ENCODE peak calls at places on chromosomes 3 and 15, in five cellular contexts. F is SK-N-SH; E is effector memory CD4-positive, alpha-beta T cell; P is fibroblast of lung; B is CD4-positive, CD25-positive, alpha-beta regulatory T cell. Y is an unnamed sample.

GRCh38 chr3:16837602-16838001 is 47.2 kb upstream of the PLCL2 start:
- DNase-seq in F (no peak), E (no peak), P (no peak), B (no peak), Y (no peak)

GRCh38 chr3:138472141-138472825 is 37.9 kb downstream of the ESYT3 start:
- DNase-seq in F (no peak), E (no peak), P (no peak), B (no peak), Y (no peak)

GRCh38 chr3:124886168-124887051 is 755 bp downstream of the ITGB5 start:
- DNase-seq in F (peak), E (no peak), P (peak), B (no peak), Y (peak)

GRCh38 chr3:59451041-59451763 is 401.4 kb upstream of the CFAP20DC start:
- DNase-seq in F (no peak), E (peak), P (peak), B (peak), Y (peak)

GRCh38 chr3:159872374-159873109 is 116.1 kb upstream of the IL12A start:
- DNase-seq in F (no peak), E (no peak), P (peak), B (no peak), Y (no peak)

GRCh38 chr3:128322030-128323022 is 144.4 kb downstream of the DNAJB8 start:
- DNase-seq in F (no peak), E (peak), P (peak), B (peak), Y (peak)

GRCh38 chr3:42529463-42529862 is 27.0 kb downstream of the VIPR1 start:
- DNase-seq in F (no peak), E (no peak), P (no peak), B (no peak), Y (no peak)

GRCh38 chr3:82353281-82354171 is 592.1 kb upstream of the GBE1 start:
- DNase-seq in F (no peak), E (no peak), P (no peak), B (no peak), Y (peak)

GRCh38 chr3:61574854-61575253 is 13.5 kb downstream of the PTPRG start:
- DNase-seq in F (no peak), E (no peak), P (peak), B (no peak), Y (no peak)

GRCh38 chr3:110971010-110971585 is 100.5 kb upstream of the NECTIN3 start:
- DNase-seq in F (no peak), E (no peak), P (no peak), B (no peak), Y (no peak)

GRCh38 chr15:85318048-85318731 is 62.2 kb upstream of the AKAP13 start:
- DNase-seq in F (no peak), E (no peak), P (peak), B (no peak), Y (peak)

GRCh38 chr3:44234674-44235268 is 6.9 kb upstream of the TOPAZ1 start:
- DNase-seq in F (no peak), E (no peak), P (no peak), B (no peak), Y (no peak)

GRCh38 chr3:8864570-8865350 is 95.3 kb upstream of the OXTR start:
- DNase-seq in F (no peak), E (no peak), P (no peak), B (no peak), Y (peak)

GRCh38 chr3:88433572-88433971 is 283.8 kb downstream of the C3orf38 start:
- DNase-seq in F (no peak), E (no peak), P (no peak), B (no peak), Y (peak)

GRCh38 chr3:188974856-188975611 is 196.7 kb upstream of the TPRG1 start:
- DNase-seq in F (no peak), E (no peak), P (peak), B (no peak), Y (peak)

GRCh38 chr15:65423977-65424679 is 1.4 kb upstream of the IGDCC4 start:
- DNase-seq in F (no peak), E (no peak), P (peak), B (no peak), Y (no peak)

GRCh38 chr3:172102123-172102882 is 62.9 kb downstream of the FNDC3B start:
- DNase-seq in F (no peak), E (peak), P (no peak), B (peak), Y (peak)

GRCh38 chr3:47086071-47086470 is 77.8 kb downstream of the SETD2 start:
- DNase-seq in F (no peak), E (no peak), P (no peak), B (no peak), Y (no peak)

GRCh38 chr15:73926191-73927002 is at the start of gene LOXL1:
- DNase-seq in F (no peak), E (no peak), P (peak), B (no peak), Y (no peak)

GRCh38 chr3:107241217-107241616 is 136.0 kb upstream of the CCDC54 start:
- DNase-seq in F (peak), E (no peak), P (peak), B (no peak), Y (peak)

GRCh38 chr15:38202356-38202755 is 50.3 kb upstream of the SPRED1 start:
- DNase-seq in F (no peak), E (no peak), P (no peak), B (no peak), Y (no peak)

GRCh38 chr3:88005066-88005465 is 53.7 kb downstream of the CGGBP1 start:
- DNase-seq in F (no peak), E (no peak), P (peak), B (no peak), Y (peak)

GRCh38 chr3:174862101-174862500 is 3.0 kb downstream of the NAALADL2 start:
- DNase-seq in F (no peak), E (no peak), P (no peak), B (no peak), Y (peak)

GRCh38 chr15:66755298-66756068 is 53.4 kb downstream of the SMAD6 start:
- DNase-seq in F (no peak), E (no peak), P (no peak), B (no peak), Y (no peak)

GRCh38 chr3:138935864-138936762 is 10.8 kb downstream of the FOXL2 start:
- DNase-seq in F (peak), E (peak), P (peak), B (peak), Y (peak)

GRCh38 chr3:139222100-139222657 is 121.6 kb upstream of the MRPS22 start:
- DNase-seq in F (no peak), E (no peak), P (no peak), B (no peak), Y (no peak)

GRCh38 chr3:81985996-81986723 is 224.7 kb upstream of the GBE1 start:
- DNase-seq in F (no peak), E (no peak), P (no peak), B (no peak), Y (no peak)

GRCh38 chr3:4656059-4656458 is 162.9 kb downstream of the ITPR1 start:
- DNase-seq in F (peak), E (no peak), P (peak), B (no peak), Y (peak)

GRCh38 chr15:63191895-63192603 is 2.6 kb downstream of the RAB8B start:
- DNase-seq in F (no peak), E (peak), P (no peak), B (peak), Y (peak)

GRCh38 chr15:95086543-95087252 is 855.3 kb downstream of the MCTP2 start:
- DNase-seq in F (no peak), E (no peak), P (peak), B (no peak), Y (no peak)

GRCh38 chr3:9732080-9732752 is 681 bp downstream of the BRPF1 start:
- DNase-seq in F (no peak), E (peak), P (no peak), B (peak), Y (peak)

GRCh38 chr3:27138562-27138961 is 230.6 kb downstream of the NEK10 start:
- DNase-seq in F (no peak), E (no peak), P (no peak), B (no peak), Y (no peak)

GRCh38 chr3:49415931-49416601 is 3.8 kb downstream of the TCTA start:
- DNase-seq in F (no peak), E (peak), P (no peak), B (peak), Y (peak)

GRCh38 chr15:60093273-60094067 is 89.4 kb downstream of the FOXB1 start:
- DNase-seq in F (no peak), E (no peak), P (peak), B (no peak), Y (no peak)

GRCh38 chr15:33810083-33810595 is 158.2 kb upstream of the CHRM5 start:
- DNase-seq in F (no peak), E (no peak), P (no peak), B (no peak), Y (no peak)

GRCh38 chr3:42999212-42999611 is 20.1 kb downstream of the GASK1A start:
- DNase-seq in F (no peak), E (no peak), P (no peak), B (no peak), Y (no peak)

GRCh38 chr15:87394676-87395075 is 861.9 kb downstream of the NTRK3 start:
- DNase-seq in F (no peak), E (no peak), P (no peak), B (no peak), Y (no peak)

GRCh38 chr15:50813865-50814264 is 48.4 kb upstream of the SPPL2A start:
- DNase-seq in F (no peak), E (no peak), P (no peak), B (no peak), Y (no peak)

GRCh38 chr15:81304226-81304625 is 19.7 kb downstream of the STARD5 start:
- DNase-seq in F (no peak), E (no peak), P (peak), B (no peak), Y (peak)

GRCh38 chr15:81303241-81304225 is 20.4 kb downstream of the STARD5 start:
- DNase-seq in F (no peak), E (no peak), P (peak), B (no peak), Y (no peak)

GRCh38 chr15:81301385-81301784 is 22.6 kb downstream of the STARD5 start:
- DNase-seq in F (no peak), E (no peak), P (no peak), B (no peak), Y (peak)

GRCh38 chr15:81301815-81302399 is 22.0 kb downstream of the STARD5 start:
- DNase-seq in F (no peak), E (no peak), P (no peak), B (no peak), Y (peak)

GRCh38 chr15:81302605-81303204 is 21.2 kb downstream of the STARD5 start:
- DNase-seq in F (no peak), E (no peak), P (no peak), B (no peak), Y (peak)
- H3K4me3 ChIP-seq in F (no peak), E (peak), P (no peak), B (peak), Y (peak)

GRCh38 chr15:90552162-90552928 is 22.6 kb downstream of the CRTC3 start:
- DNase-seq in F (no peak), E (no peak), P (peak), B (no peak), Y (no peak)
- H3K4me3 ChIP-seq in F (peak), E (no peak), P (no peak), B (no peak), Y (no peak)

GRCh38 chr3:127214990-127215389 is 22.1 kb downstream of the PRR23E start:
- DNase-seq in F (no peak), E (no peak), P (no peak), B (no peak), Y (no peak)
- H3K4me3 ChIP-seq in F (no peak), E (no peak), P (no peak), B (no peak), Y (peak)

GRCh38 chr15:76309561-76310330 is 1.5 kb downstream of the ETFA start:
- DNase-seq in F (no peak), E (no peak), P (peak), B (no peak), Y (no peak)

GRCh38 chr15:76313731-76314130 is 2.5 kb upstream of the ETFA start:
- DNase-seq in F (no peak), E (no peak), P (no peak), B (no peak), Y (no peak)

GRCh38 chr15:76312540-76313174 is 1.4 kb upstream of the ETFA start:
- DNase-seq in F (no peak), E (no peak), P (no peak), B (no peak), Y (no peak)

GRCh38 chr15:76310470-76311070 is 699 bp downstream of the ETFA start:
- DNase-seq in F (no peak), E (no peak), P (peak), B (no peak), Y (peak)

DNA sequence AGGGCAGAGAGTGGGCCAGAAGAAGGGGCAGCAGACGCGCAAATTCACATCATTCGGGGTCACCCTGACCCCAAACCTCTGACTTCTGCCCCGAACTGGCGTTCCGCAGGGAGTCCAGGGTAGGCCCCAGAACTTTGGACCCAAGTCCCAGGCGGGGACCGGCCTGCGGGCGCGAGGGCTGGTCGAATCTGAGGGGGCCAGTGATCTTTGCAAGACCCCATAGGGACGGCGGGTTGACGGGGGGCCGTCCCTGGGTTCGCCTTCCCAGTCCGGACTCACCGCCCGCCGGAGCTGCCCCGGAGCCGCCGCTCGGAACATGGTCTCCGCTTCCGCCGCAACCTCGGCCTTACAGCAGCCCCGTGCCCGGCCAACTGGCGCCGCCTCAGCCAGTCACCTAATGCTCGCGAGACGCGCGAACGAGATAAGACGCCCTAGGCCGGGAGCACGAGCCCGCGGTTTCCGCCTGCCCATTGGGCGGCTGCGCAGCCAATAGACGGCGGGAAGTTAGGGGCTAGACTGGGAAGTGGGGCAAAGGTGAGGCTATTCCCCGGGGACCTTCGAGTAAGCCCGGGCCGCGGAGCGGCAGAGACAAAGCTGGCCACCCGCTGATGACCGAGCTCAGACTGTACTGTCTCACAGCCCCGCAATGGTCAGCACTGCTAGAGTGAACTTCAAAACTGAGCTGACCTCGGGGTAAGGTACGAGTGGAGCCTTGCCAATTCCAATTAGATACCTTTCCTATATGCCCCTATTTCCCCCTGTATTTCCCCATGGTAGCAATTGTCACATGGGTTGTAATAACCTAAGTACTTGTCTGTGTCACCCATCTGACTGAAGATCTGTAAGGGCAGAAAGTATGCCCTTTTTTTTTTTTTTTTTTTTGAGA is at the start of gene ETFA:
- DNase-seq in F (peak), E (peak), P (peak), B (peak), Y (peak)
- H3K4me3 ChIP-seq in F (peak), E (peak), P (peak), B (peak), Y (peak)

DNA sequence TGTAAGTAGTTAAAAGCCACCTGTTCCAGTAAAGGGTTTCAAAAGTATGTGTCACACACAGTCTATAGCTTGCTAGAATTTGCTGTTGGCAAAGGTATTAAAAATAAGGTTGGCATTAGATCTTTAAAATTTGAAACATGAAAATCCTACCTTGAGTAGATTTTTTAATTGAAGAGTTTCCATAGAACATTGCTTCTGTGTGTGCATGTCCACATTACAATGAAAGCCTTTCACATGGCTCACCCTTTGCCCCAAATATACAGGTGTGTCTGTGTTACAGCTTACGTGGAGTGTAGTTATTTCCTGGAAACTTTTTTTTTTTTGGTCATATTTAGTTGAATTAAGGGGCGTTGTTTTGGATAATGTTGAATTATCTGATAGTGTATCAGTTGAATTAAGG is 2.2 kb downstream of the ABHD17C start:
- DNase-seq in F (no peak), E (no peak), P (no peak), B (no peak), Y (no peak)
- H3K4me3 ChIP-seq in F (peak), E (no peak), P (peak), B (no peak), Y (no peak)

GRCh38 chr3:165754219-165755007 is 82.8 kb downstream of the BCHE start:
- DNase-seq in F (no peak), E (no peak), P (peak), B (no peak), Y (no peak)
- H3K4me3 ChIP-seq in F (no peak), E (no peak), P (no peak), B (no peak), Y (no peak)

DNA sequence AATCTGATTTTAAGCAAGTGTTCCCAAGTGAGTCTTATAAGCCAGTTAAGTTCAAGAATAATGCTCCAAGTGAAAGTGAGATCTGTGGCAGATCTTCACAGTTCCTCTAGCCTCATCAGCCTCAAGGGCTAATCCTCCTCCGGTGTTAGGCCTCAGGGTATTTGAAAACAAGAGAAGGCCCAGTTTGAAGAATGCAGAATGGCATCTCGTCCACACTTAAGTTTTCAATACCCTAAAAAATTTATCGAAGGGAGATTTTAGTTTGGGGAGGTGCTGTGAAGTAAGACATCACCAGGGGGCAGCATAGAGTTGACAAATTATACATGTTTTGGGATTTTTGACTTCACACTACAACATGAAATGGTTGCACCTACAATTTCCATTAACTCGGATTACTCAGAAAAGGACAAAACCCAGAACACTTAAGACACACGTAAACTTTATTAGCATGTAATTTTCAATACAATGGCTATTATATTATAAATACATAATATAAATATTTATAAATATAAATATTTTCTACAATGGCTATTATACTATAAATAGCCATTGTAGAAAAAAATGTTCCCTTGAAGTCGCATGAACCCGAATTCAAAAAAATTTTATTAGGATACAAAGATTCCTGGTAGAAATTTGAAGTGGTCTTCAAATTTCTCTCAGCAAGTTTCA is 2.3 kb upstream of the TMEM266 start:
- DNase-seq in F (peak), E (no peak), P (peak), B (peak), Y (peak)
- H3K4me3 ChIP-seq in F (peak), E (no peak), P (peak), B (peak), Y (peak)

DNA sequence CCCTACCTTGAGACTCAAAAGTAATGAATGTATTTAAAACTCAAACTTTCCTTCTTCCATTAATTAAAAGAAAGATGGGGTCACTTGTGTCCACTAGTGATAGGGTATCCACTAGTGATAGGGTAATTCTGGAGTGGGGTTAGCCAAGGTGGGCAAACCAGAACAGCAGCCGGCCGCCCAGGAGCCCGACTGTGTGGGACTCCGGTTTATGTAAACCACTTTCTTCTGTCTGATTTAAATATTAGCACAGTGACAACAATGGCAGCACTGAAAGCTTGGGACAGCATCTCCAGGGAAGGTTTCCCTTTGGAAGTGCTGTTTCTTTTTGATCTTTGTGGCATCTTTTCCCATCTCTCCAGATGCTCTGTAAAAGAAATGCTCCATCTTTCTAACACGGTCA is 722 bp downstream of the MYZAP start:
- DNase-seq in F (peak), E (no peak), P (no peak), B (no peak), Y (no peak)
- H3K4me3 ChIP-seq in F (no peak), E (peak), P (no peak), B (no peak), Y (no peak)

DNA sequence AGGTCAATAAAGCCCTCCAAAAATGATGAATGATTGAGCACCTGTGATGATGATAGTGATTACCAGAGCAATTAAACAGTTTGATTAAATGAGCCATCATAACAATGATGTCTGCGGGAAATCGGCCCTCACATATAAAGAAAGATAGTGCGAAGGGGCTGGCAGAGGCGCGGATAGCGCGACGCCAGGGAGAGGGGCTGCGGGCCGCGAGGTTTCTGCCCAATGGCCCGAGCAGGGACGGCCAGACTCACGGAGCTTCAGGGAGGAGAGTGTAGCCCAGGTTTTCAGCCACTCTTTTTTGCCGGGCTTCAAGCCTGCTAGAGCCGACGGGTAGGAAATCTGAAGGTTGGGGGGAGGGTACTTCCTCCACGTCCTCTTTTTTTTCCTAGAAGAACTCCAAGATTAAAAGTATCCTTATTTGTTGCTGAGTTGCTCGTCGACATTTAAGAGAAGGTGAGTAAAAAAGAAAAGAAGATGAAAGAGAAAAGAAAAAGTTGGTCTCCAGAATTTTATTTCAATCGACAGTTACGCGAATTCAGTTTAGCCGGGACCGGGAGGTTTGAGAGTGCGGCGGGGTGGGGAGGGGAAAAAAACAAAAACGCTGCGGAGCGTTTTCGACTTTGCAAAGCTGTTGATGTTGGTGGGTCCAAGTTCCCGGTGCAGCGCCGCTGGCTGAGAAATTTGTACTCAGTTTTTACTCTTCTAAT is 2.1 kb upstream of the MEIS2 start:
- DNase-seq in F (no peak), E (no peak), P (peak), B (no peak), Y (no peak)
- H3K4me3 ChIP-seq in F (peak), E (no peak), P (peak), B (no peak), Y (peak)